ENCODE peak calls at places on chromosomes 4 and X, in seven cellular contexts. L is SK-N-SH, Y is GM12878, E is HCT116, X is GM23338, T is HL-60, D is A549. Q is an unnamed sample.

GRCh38 chrX:15631637-15632036 is 30.9 kb upstream of the ACE2 start:
- DNase-seq in L (no peak), Y (no peak), E (no peak), X (no peak), T (no peak), D (no peak), Q (no peak)

GRCh38 chrX:47316276-47317025 is 53.9 kb upstream of the ZNF157 start:
- DNase-seq in L (peak; percentile 34), Y (no peak), E (no peak), X (peak; percentile 90), T (no peak), D (no peak), Q (no peak)

GRCh38 chr4:16884673-16885460 is 13.6 kb downstream of the LDB2 start:
- DNase-seq in L (no peak), Y (no peak), E (no peak), X (peak; percentile 52), T (no peak), D (no peak), Q (no peak)

GRCh38 chrX:118596428-118596827 is 100.8 kb downstream of the DOCK11 start:
- DNase-seq in L (no peak), Y (no peak), E (no peak), X (no peak), T (no peak), D (no peak), Q (no peak)

GRCh38 chr4:52106142-52106541 is 55.0 kb downstream of the SPATA18 start:
- DNase-seq in L (no peak), Y (no peak), E (no peak), X (no peak), T (no peak), D (no peak), Q (no peak)

GRCh38 chrX:101206471-101206870 is 13.1 kb upstream of the DRP2 start:
- DNase-seq in L (peak; percentile 58), Y (no peak), E (peak; percentile 13), X (peak; percentile 52), T (no peak), D (peak; percentile 41), Q (peak; percentile 22)

GRCh38 chrX:39440734-39441305 is 639.6 kb downstream of the MID1IP1 start:
- DNase-seq in L (no peak), Y (no peak), E (no peak), X (no peak), T (no peak), D (no peak), Q (no peak)

GRCh38 chrX:46571423-46572294 is 1.9 kb upstream of the CHST7 start:
- DNase-seq in L (no peak), Y (no peak), E (no peak), X (no peak), T (no peak), D (no peak), Q (no peak)

DNA sequence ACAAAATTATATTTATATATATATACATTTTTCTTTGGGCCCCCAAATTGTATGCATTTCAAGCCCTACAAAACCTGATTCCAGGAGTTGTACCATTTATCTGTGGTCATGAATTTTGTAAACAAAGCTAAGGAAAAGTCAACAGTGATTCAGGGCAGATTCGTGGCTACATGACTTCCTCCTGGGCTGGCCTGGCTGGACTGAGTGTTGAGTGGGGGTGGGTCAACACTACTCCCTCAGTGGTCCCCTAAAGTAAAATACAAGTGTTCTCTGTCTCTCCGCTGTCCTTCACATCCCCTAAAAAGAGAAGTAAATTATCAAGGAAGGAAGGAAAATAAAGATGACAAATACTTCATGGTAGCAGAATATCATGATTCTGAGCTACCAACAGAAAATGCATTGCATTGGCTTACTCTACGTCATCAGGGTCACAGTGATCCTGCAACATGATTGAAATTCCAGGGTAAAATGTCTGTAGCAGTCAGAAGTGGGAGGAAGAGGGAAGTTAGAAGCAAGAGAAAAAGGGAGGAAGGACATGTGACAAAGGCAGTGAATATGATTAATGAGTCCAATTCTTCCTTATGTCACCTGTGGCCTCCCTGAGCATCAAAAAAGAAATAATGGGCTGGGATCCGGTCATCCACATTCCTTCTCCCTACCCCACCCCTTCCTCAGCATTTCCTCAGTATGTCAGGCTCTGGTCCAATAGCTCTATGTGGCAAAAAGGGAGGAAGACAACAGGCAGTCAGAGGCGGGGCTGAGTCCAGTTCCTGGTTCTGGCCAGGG is 42.4 kb upstream of the MYOZ2 start:
- DNase-seq in L (no peak), Y (no peak), E (no peak), X (no peak), T (no peak), D (peak; percentile 82), Q (no peak)
- TF ChIP-seq REST in L (no peak), Y (no peak), E (no peak), X (no peak), T (no peak), D (no peak), Q (no peak)

GRCh38 chr4:4472344-4472958 is 69.4 kb downstream of the STX18 start:
- DNase-seq in L (no peak), Y (no peak), E (no peak), X (no peak), T (no peak), D (no peak), Q (no peak)
- TF ChIP-seq REST in L (no peak), Y (no peak), E (no peak), X (no peak), T (no peak), D (no peak), Q (no peak)

DNA sequence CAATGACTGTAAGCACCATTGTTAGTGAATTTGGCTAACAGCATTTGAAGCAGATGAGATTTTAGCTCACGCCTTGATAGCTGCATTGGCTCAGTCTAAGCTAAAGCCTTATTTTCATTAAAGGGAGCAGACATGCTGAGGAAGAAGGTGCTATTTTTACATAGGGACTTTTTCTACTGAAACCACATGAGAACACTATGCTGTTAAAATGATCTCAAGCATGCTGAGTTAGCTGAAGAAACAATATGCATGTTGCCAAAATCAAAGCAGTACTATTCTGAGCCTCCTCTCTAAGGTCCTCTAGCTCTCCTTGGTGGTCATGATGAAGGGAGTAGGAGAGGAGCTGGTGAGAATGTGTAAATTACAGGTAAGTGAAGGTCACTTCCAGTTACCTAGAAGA is 134.4 kb upstream of the JADE1 start:
- DNase-seq in L (no peak), Y (peak; percentile 90), E (no peak), X (no peak), T (no peak), D (no peak), Q (no peak)
- TF ChIP-seq REST in L (no peak), Y (no peak), E (no peak), X (no peak), T (no peak), D (no peak), Q (no peak)

GRCh38 chr4:57425610-57426009 is 315.4 kb upstream of the IGFBP7 start:
- DNase-seq in L (no peak), Y (no peak), E (no peak), X (no peak), T (no peak), D (no peak), Q (no peak)

GRCh38 chr4:57430706-57431105 is 320.5 kb upstream of the IGFBP7 start:
- DNase-seq in L (no peak), Y (no peak), E (no peak), X (no peak), T (no peak), D (no peak), Q (no peak)

GRCh38 chr4:57424231-57424897 is 314.2 kb upstream of the IGFBP7 start:
- DNase-seq in L (no peak), Y (no peak), E (no peak), X (no peak), T (no peak), D (peak; percentile 50), Q (no peak)

GRCh38 chr4:57426779-57427395 is 316.7 kb upstream of the IGFBP7 start:
- DNase-seq in L (peak; percentile 66), Y (no peak), E (peak; percentile 19), X (peak; percentile 90), T (peak; percentile 38), D (peak; percentile 71), Q (peak; percentile 38)
- TF ChIP-seq REST in L (no peak), Y (no peak), E (no peak), X (no peak), T (no peak), D (no peak), Q (no peak)

DNA sequence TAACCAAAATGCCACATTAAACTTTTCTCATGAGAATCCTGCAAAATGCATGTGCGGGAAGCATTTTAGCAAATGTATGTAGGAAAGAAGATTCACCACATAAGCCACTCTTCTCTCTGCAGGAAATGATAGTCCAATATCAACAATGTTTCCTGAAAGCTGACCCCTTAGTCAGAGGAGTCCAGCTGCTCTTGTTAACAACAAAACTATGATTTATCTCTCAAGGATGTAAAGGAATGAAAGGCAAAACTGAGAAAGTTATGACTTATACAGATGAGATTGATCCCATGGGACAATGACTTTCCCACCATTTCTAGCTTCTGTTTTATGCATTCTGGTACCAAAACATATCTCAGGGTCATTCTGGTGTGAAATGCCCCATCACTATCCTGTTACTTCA is 125.0 kb upstream of the EDNRA start:
- DNase-seq in L (no peak), Y (no peak), E (no peak), X (no peak), T (no peak), D (peak; percentile 19), Q (no peak)
- TF ChIP-seq REST in L (no peak), Y (no peak), E (no peak), X (no peak), T (no peak), D (no peak), Q (no peak)

GRCh38 chrX:153245288-153245731 is 66.2 kb downstream of the MAGEA1 start:
- DNase-seq in L (no peak), Y (no peak), E (no peak), X (peak; percentile 66), T (no peak), D (peak; percentile 1), Q (no peak)
- TF ChIP-seq REST in L (no peak), Y (no peak), E (no peak), X (no peak), T (no peak), D (no peak), Q (no peak)

GRCh38 chr4:188619456-188620149 is 480.4 kb downstream of the TRIML1 start:
- DNase-seq in L (no peak), Y (no peak), E (no peak), X (peak; percentile 61), T (no peak), D (no peak), Q (no peak)
- TF ChIP-seq REST in L (no peak), Y (no peak), E (no peak), X (no peak), T (no peak), D (no peak), Q (no peak)

Q was measured in Panc1.